ENCODE peak calls at places on chromosomes 5 and 9, in eight cellular contexts. One of them, this sample, is unnamed.

GRCh38 chr9:127540664-127541041 is 71.4 kb upstream of the STXBP1 start:
- DNase-seq in CD8-positive, alpha-beta T cell: no peak
- DNase-seq in coronary artery: no peak
- DNase-seq in A549: no peak
- DNase-seq in foreskin keratinocyte: no peak
- DNase-seq in heart right ventricle: no peak
- DNase-seq in tibial artery: no peak
- DNase-seq in hepatocyte: no peak
- DNase-seq in this sample: no peak

GRCh38 chr5:58273705-58274104 is 186.2 kb downstream of the PLK2 start:
- DNase-seq in CD8-positive, alpha-beta T cell: no peak
- DNase-seq in coronary artery: no peak
- DNase-seq in A549: no peak
- DNase-seq in foreskin keratinocyte: no peak
- DNase-seq in heart right ventricle: no peak
- DNase-seq in tibial artery: no peak
- DNase-seq in hepatocyte: no peak
- DNase-seq in this sample: no peak

GRCh38 chr5:33153891-33154290 is 286.9 kb upstream of the TARS1 start:
- DNase-seq in CD8-positive, alpha-beta T cell: no peak
- DNase-seq in coronary artery: no peak
- DNase-seq in A549: no peak
- DNase-seq in foreskin keratinocyte: no peak
- DNase-seq in heart right ventricle: no peak
- DNase-seq in tibial artery: no peak
- DNase-seq in hepatocyte: no peak
- DNase-seq in this sample: no peak

GRCh38 chr5:126301056-126301455 is 122.2 kb upstream of the GRAMD2B start:
- DNase-seq in CD8-positive, alpha-beta T cell: no peak
- DNase-seq in coronary artery: no peak
- DNase-seq in A549: no peak
- DNase-seq in foreskin keratinocyte: no peak
- DNase-seq in heart right ventricle: no peak
- DNase-seq in tibial artery: no peak
- DNase-seq in hepatocyte: no peak
- DNase-seq in this sample: no peak

GRCh38 chr9:113131689-113132151 is 19.1 kb upstream of the SLC31A2 start:
- DNase-seq in CD8-positive, alpha-beta T cell: no peak
- DNase-seq in coronary artery: no peak
- DNase-seq in A549: no peak
- DNase-seq in foreskin keratinocyte: no peak
- DNase-seq in heart right ventricle: no peak
- DNase-seq in tibial artery: no peak
- DNase-seq in hepatocyte: peak; percentile 59
- DNase-seq in this sample: no peak

GRCh38 chr9:34929506-34930102 is 28.5 kb upstream of the PHF24 start:
- DNase-seq in CD8-positive, alpha-beta T cell: peak; percentile 7
- DNase-seq in coronary artery: no peak
- DNase-seq in A549: peak; percentile 18
- DNase-seq in foreskin keratinocyte: no peak
- DNase-seq in heart right ventricle: no peak
- DNase-seq in tibial artery: no peak
- DNase-seq in hepatocyte: peak; percentile 49
- DNase-seq in this sample: peak; percentile 30

GRCh38 chr5:158378931-158379330 is 520.0 kb upstream of the CLINT1 start:
- DNase-seq in CD8-positive, alpha-beta T cell: no peak
- DNase-seq in coronary artery: no peak
- DNase-seq in A549: no peak
- DNase-seq in foreskin keratinocyte: no peak
- DNase-seq in heart right ventricle: no peak
- DNase-seq in tibial artery: no peak
- DNase-seq in hepatocyte: no peak
- DNase-seq in this sample: no peak

GRCh38 chr9:114759512-114759911 is 46.3 kb downstream of the TNFSF15 start:
- DNase-seq in CD8-positive, alpha-beta T cell: no peak
- DNase-seq in coronary artery: no peak
- DNase-seq in A549: no peak
- DNase-seq in foreskin keratinocyte: no peak
- DNase-seq in heart right ventricle: no peak
- DNase-seq in tibial artery: no peak
- DNase-seq in hepatocyte: no peak
- DNase-seq in this sample: no peak

GRCh38 chr9:88388886-88389617 is 808 bp downstream of the SPIN1 start:
- DNase-seq in CD8-positive, alpha-beta T cell: peak; percentile 39
- DNase-seq in coronary artery: peak; percentile 77
- DNase-seq in A549: peak; percentile 61
- DNase-seq in foreskin keratinocyte: peak; percentile 22
- DNase-seq in heart right ventricle: no peak
- DNase-seq in tibial artery: peak; percentile 75
- DNase-seq in hepatocyte: peak; percentile 85
- DNase-seq in this sample: peak; percentile 67

GRCh38 chr5:4640793-4641192 is 499.3 kb upstream of the ADAMTS16 start:
- DNase-seq in CD8-positive, alpha-beta T cell: no peak
- DNase-seq in coronary artery: no peak
- DNase-seq in A549: no peak
- DNase-seq in foreskin keratinocyte: no peak
- DNase-seq in heart right ventricle: no peak
- DNase-seq in tibial artery: no peak
- DNase-seq in hepatocyte: peak; percentile 21
- DNase-seq in this sample: no peak

GRCh38 chr5:174306345-174307030 is 261.0 kb downstream of the NSG2 start:
- DNase-seq in CD8-positive, alpha-beta T cell: no peak
- DNase-seq in coronary artery: peak; percentile 29
- DNase-seq in A549: no peak
- DNase-seq in foreskin keratinocyte: no peak
- DNase-seq in heart right ventricle: no peak
- DNase-seq in tibial artery: no peak
- DNase-seq in hepatocyte: no peak
- DNase-seq in this sample: no peak

GRCh38 chr5:84286662-84287061 is 98.0 kb downstream of the EDIL3 start:
- DNase-seq in CD8-positive, alpha-beta T cell: no peak
- DNase-seq in coronary artery: no peak
- DNase-seq in A549: no peak
- DNase-seq in foreskin keratinocyte: no peak
- DNase-seq in heart right ventricle: no peak
- DNase-seq in tibial artery: no peak
- DNase-seq in hepatocyte: no peak
- DNase-seq in this sample: no peak

GRCh38 chr9:86795047-86795437 is 152.3 kb downstream of the GAS1 start:
- DNase-seq in CD8-positive, alpha-beta T cell: no peak
- DNase-seq in coronary artery: no peak
- DNase-seq in A549: no peak
- DNase-seq in foreskin keratinocyte: no peak
- DNase-seq in heart right ventricle: no peak
- DNase-seq in tibial artery: no peak
- DNase-seq in hepatocyte: no peak
- DNase-seq in this sample: no peak

GRCh38 chr5:125750538-125751186 is 672.5 kb upstream of the GRAMD2B start:
- DNase-seq in CD8-positive, alpha-beta T cell: no peak
- DNase-seq in coronary artery: no peak
- DNase-seq in A549: no peak
- DNase-seq in foreskin keratinocyte: peak; percentile 24
- DNase-seq in heart right ventricle: no peak
- DNase-seq in tibial artery: no peak
- DNase-seq in hepatocyte: no peak
- DNase-seq in this sample: no peak

GRCh38 chr5:169273451-169273850 is 27.5 kb downstream of the SLIT3 start:
- DNase-seq in CD8-positive, alpha-beta T cell: no peak
- DNase-seq in coronary artery: no peak
- DNase-seq in A549: no peak
- DNase-seq in foreskin keratinocyte: no peak
- DNase-seq in heart right ventricle: no peak
- DNase-seq in tibial artery: no peak
- DNase-seq in hepatocyte: no peak
- DNase-seq in this sample: no peak

GRCh38 chr5:178455480-178455835 is 134.7 kb downstream of the COL23A1 start:
- DNase-seq in CD8-positive, alpha-beta T cell: no peak
- DNase-seq in coronary artery: peak; percentile 56
- DNase-seq in A549: no peak
- DNase-seq in foreskin keratinocyte: no peak
- DNase-seq in heart right ventricle: no peak
- DNase-seq in tibial artery: peak; percentile 48
- DNase-seq in hepatocyte: no peak
- DNase-seq in this sample: no peak

GRCh38 chr9:136045595-136046554 is 49.2 kb downstream of the NACC2 start:
- DNase-seq in CD8-positive, alpha-beta T cell: no peak
- DNase-seq in coronary artery: no peak
- DNase-seq in A549: no peak
- DNase-seq in foreskin keratinocyte: no peak
- DNase-seq in heart right ventricle: no peak
- DNase-seq in tibial artery: peak; percentile 69
- DNase-seq in hepatocyte: no peak
- DNase-seq in this sample: no peak

GRCh38 chr5:10530601-10531320 is 33.1 kb upstream of the ANKRD33B start:
- DNase-seq in CD8-positive, alpha-beta T cell: no peak
- DNase-seq in coronary artery: no peak
- DNase-seq in A549: no peak
- DNase-seq in foreskin keratinocyte: no peak
- DNase-seq in heart right ventricle: no peak
- DNase-seq in tibial artery: peak; percentile 34
- DNase-seq in hepatocyte: no peak
- DNase-seq in this sample: no peak

GRCh38 chr5:10535237-10535530 is 28.7 kb upstream of the ANKRD33B start:
- DNase-seq in CD8-positive, alpha-beta T cell: no peak
- DNase-seq in coronary artery: no peak
- DNase-seq in A549: no peak
- DNase-seq in foreskin keratinocyte: no peak
- DNase-seq in heart right ventricle: no peak
- DNase-seq in tibial artery: no peak
- DNase-seq in hepatocyte: no peak
- DNase-seq in this sample: no peak

GRCh38 chr5:10534491-10535236 is 29.2 kb upstream of the ANKRD33B start:
- DNase-seq in CD8-positive, alpha-beta T cell: no peak
- DNase-seq in coronary artery: no peak
- DNase-seq in A549: no peak
- DNase-seq in foreskin keratinocyte: no peak
- DNase-seq in heart right ventricle: no peak
- DNase-seq in tibial artery: no peak
- DNase-seq in hepatocyte: no peak
- DNase-seq in this sample: no peak

GRCh38 chr5:10533218-10533617 is 30.7 kb upstream of the ANKRD33B start:
- DNase-seq in CD8-positive, alpha-beta T cell: no peak
- DNase-seq in coronary artery: no peak
- DNase-seq in A549: no peak
- DNase-seq in foreskin keratinocyte: no peak
- DNase-seq in heart right ventricle: peak; percentile 33
- DNase-seq in tibial artery: no peak
- DNase-seq in hepatocyte: no peak
- DNase-seq in this sample: no peak

DNA sequence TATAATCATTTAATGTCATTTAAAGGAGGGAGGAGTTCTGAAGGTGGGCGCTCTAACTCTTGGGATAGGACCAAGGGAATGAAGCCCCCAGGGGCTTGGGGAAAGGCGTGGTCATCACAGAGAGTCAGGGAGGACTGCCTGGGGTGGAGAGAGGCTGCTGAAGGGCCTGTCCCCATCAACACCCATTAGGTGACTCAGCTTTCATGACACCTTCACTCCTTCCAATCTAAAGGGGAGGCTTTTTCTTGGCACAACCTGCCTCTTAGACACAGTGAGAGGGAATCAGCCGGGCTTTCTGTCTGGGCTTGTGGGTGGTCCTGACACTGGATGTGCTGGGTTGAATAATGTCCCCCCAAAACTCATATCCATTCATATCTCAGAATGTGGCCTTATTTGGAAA is 31.4 kb upstream of the ANKRD33B start:
- DNase-seq in CD8-positive, alpha-beta T cell: no peak
- DNase-seq in coronary artery: no peak
- DNase-seq in A549: no peak
- DNase-seq in foreskin keratinocyte: no peak
- DNase-seq in heart right ventricle: no peak
- DNase-seq in tibial artery: no peak
- DNase-seq in hepatocyte: no peak
- DNase-seq in this sample: no peak
- H3K27ac ChIP-seq in CD8-positive, alpha-beta T cell: no peak overlapping the region
- H3K27ac ChIP-seq in coronary artery: no peak overlapping the region
- H3K27ac ChIP-seq in A549: no peak overlapping the region
- H3K27ac ChIP-seq in foreskin keratinocyte: no peak overlapping the region
- H3K27ac ChIP-seq in heart right ventricle: no peak overlapping the region
- H3K27ac ChIP-seq in tibial artery: no peak overlapping the region
- H3K27ac ChIP-seq in hepatocyte: no peak overlapping the region
- H3K27ac ChIP-seq in this sample: no peak overlapping the region

DNA sequence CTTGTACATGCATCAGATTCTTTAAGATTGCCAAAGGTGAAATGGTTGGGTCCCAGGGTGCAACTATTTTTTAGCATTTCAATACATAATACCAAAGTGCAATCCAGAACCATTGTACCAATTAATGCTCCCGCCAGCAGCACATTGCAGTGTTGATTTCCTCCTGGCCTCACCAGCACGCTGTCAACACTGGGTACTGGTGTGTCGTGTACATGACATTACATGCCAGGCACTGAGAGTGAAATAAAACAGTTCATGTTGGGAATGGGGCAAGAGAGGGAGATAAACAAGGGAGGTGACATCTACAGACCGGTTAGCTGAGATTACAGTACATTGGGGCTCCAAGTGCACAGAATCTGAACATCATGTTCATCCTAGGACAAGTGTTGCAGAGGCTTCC is 37.8 kb downstream of the HMGCS1 start:
- DNase-seq in CD8-positive, alpha-beta T cell: no peak
- DNase-seq in coronary artery: no peak
- DNase-seq in A549: no peak
- DNase-seq in foreskin keratinocyte: no peak
- DNase-seq in heart right ventricle: peak; percentile 43
- DNase-seq in tibial artery: no peak
- DNase-seq in hepatocyte: no peak
- DNase-seq in this sample: no peak
- H3K27ac ChIP-seq in CD8-positive, alpha-beta T cell: no peak overlapping the region
- H3K27ac ChIP-seq in coronary artery: no peak overlapping the region
- H3K27ac ChIP-seq in A549: no peak overlapping the region
- H3K27ac ChIP-seq in foreskin keratinocyte: no peak overlapping the region
- H3K27ac ChIP-seq in heart right ventricle: no peak overlapping the region
- H3K27ac ChIP-seq in tibial artery: no peak overlapping the region
- H3K27ac ChIP-seq in hepatocyte: no peak overlapping the region
- H3K27ac ChIP-seq in this sample: no peak overlapping the region

DNA sequence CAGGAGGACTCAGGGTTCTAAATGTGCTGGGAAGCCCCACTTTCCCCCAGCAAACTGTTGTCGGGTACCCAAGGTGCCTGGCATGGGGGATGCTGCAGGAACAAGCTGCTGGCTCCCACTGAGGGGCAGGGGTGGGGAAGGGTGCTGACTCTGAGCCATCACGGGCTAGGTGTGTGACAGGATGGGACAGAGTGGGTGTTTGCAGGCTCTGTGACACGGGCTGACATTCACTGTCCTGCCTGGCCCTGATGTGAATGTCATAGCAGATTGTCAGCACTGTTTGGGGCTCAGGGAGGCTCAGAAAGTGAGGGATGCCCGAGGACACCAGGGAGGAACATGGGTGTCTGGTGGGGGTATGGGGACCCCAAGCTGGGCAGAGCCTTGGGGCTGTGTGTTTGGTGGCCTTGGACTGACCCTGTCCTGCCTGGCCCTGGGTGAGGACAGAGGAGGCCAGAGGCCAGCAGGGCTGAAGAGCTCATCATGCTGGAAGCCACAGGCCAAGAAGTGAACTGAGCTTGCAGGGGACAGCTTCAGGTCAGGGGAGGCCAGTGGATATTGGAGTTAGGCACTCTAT is 20.6 kb downstream of the WNK2 start:
- DNase-seq in CD8-positive, alpha-beta T cell: no peak
- DNase-seq in coronary artery: no peak
- DNase-seq in A549: no peak
- DNase-seq in foreskin keratinocyte: no peak
- DNase-seq in heart right ventricle: no peak
- DNase-seq in tibial artery: no peak
- DNase-seq in hepatocyte: no peak
- DNase-seq in this sample: no peak
- H3K27ac ChIP-seq in CD8-positive, alpha-beta T cell: no peak overlapping the region
- H3K27ac ChIP-seq in coronary artery: no peak overlapping the region
- H3K27ac ChIP-seq in A549: no peak overlapping the region
- H3K27ac ChIP-seq in foreskin keratinocyte: no peak overlapping the region
- H3K27ac ChIP-seq in heart right ventricle: peak overlapping the region; percentile 92
- H3K27ac ChIP-seq in tibial artery: peak overlapping the region; percentile 39
- H3K27ac ChIP-seq in hepatocyte: no peak overlapping the region
- H3K27ac ChIP-seq in this sample: no peak overlapping the region

GRCh38 chr5:93891491-93892480 is 150.4 kb upstream of the POU5F2 start:
- DNase-seq in CD8-positive, alpha-beta T cell: no peak
- DNase-seq in coronary artery: no peak
- DNase-seq in A549: no peak
- DNase-seq in foreskin keratinocyte: no peak
- DNase-seq in heart right ventricle: no peak
- DNase-seq in tibial artery: no peak
- DNase-seq in hepatocyte: no peak
- DNase-seq in this sample: no peak
- H3K27ac ChIP-seq in CD8-positive, alpha-beta T cell: no peak overlapping the region
- H3K27ac ChIP-seq in coronary artery: no peak overlapping the region
- H3K27ac ChIP-seq in A549: no peak overlapping the region
- H3K27ac ChIP-seq in foreskin keratinocyte: no peak overlapping the region
- H3K27ac ChIP-seq in heart right ventricle: no peak overlapping the region
- H3K27ac ChIP-seq in tibial artery: no peak overlapping the region
- H3K27ac ChIP-seq in hepatocyte: no peak overlapping the region
- H3K27ac ChIP-seq in this sample: no peak overlapping the region